ENCODE peak calls at places on chromosomes 4 and X, in five cellular contexts. One of them, this sample, is unnamed.

GRCh38 chr4:78129383-78130108 is 72.4 kb downstream of the FRAS1 start:
- DNase-seq in H1: no peak
- DNase-seq in HCT116: no peak
- DNase-seq in HepG2: no peak
- DNase-seq in K562: no peak
- DNase-seq in this sample: no peak

GRCh38 chr4:66108898-66109297 is 438.6 kb upstream of the EPHA5 start:
- DNase-seq in H1: no peak
- DNase-seq in HCT116: no peak
- DNase-seq in HepG2: no peak
- DNase-seq in K562: no peak
- DNase-seq in this sample: no peak

GRCh38 chr4:112492321-112492720 is 23.7 kb downstream of the NEUROG2 start:
- DNase-seq in H1: no peak
- DNase-seq in HCT116: no peak
- DNase-seq in HepG2: no peak
- DNase-seq in K562: no peak
- DNase-seq in this sample: no peak

GRCh38 chr4:31807036-31807435 is 1086.9 kb downstream of the PCDH7 start:
- DNase-seq in H1: no peak
- DNase-seq in HCT116: no peak
- DNase-seq in HepG2: no peak
- DNase-seq in K562: no peak
- DNase-seq in this sample: no peak

GRCh38 chrX:15815779-15816452 is 25.6 kb downstream of the ZRSR2 start:
- DNase-seq in H1: no peak
- DNase-seq in HCT116: peak; percentile 3
- DNase-seq in HepG2: peak; percentile 5
- DNase-seq in K562: peak; percentile 16
- DNase-seq in this sample: peak; percentile 8

GRCh38 chrX:133232331-133232730 is 14.2 kb upstream of the TFDP3 start:
- DNase-seq in H1: no peak
- DNase-seq in HCT116: no peak
- DNase-seq in HepG2: no peak
- DNase-seq in K562: no peak
- DNase-seq in this sample: no peak

GRCh38 chr4:182354867-182355266 is 111.7 kb downstream of the TENM3 start:
- DNase-seq in H1: no peak
- DNase-seq in HCT116: no peak
- DNase-seq in HepG2: no peak
- DNase-seq in K562: no peak
- DNase-seq in this sample: no peak

GRCh38 chrX:46588263-46588662 is 14.7 kb downstream of the CHST7 start:
- DNase-seq in H1: peak; percentile 47
- DNase-seq in HCT116: no peak
- DNase-seq in HepG2: no peak
- DNase-seq in K562: no peak
- DNase-seq in this sample: no peak

GRCh38 chrX:37350034-37350365 is 836 bp downstream of the PRRG1 start:
- DNase-seq in H1: no peak
- DNase-seq in HCT116: no peak
- DNase-seq in HepG2: peak; percentile 13
- DNase-seq in K562: no peak
- DNase-seq in this sample: no peak

GRCh38 chr4:7513731-7514130 is 79.0 kb upstream of the PSAPL1 start:
- DNase-seq in H1: no peak
- DNase-seq in HCT116: no peak
- DNase-seq in HepG2: no peak
- DNase-seq in K562: no peak
- DNase-seq in this sample: no peak

GRCh38 chr4:10075953-10076391 is 40.6 kb downstream of the WDR1 start:
- DNase-seq in H1: no peak
- DNase-seq in HCT116: no peak
- DNase-seq in HepG2: no peak
- DNase-seq in K562: no peak
- DNase-seq in this sample: no peak

GRCh38 chr4:105343523-105343931 is 130.3 kb downstream of the PPA2 start:
- DNase-seq in H1: no peak
- DNase-seq in HCT116: no peak
- DNase-seq in HepG2: no peak
- DNase-seq in K562: no peak
- DNase-seq in this sample: no peak

DNA sequence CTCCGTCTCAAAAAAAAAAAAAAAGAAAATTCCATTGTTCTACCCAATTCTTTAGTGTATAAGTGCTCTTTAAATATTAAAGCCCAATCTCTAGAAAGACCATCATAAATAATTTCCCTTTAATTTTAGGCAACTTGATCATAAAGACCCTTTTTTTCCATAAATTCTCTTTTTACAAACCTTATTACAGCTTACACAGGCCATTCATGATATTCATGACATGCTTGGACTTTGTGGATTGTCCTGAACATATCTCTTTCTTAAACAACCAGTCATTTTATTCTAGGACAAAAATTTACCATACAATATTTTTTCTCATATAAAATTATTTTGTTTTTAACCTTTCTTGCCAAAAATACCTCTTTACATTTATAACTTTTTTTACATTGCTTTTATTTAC is 30.5 kb downstream of the TLR8 start:
- DNase-seq in H1: no peak
- DNase-seq in HCT116: no peak
- DNase-seq in HepG2: no peak
- DNase-seq in K562: no peak
- DNase-seq in this sample: no peak
- TF ChIP-seq SP1 in H1: no peak
- TF ChIP-seq SP1 in HCT116: no peak
- TF ChIP-seq SP1 in HepG2: no peak
- TF ChIP-seq SP1 in K562: no peak
- TF ChIP-seq SP1 in this sample: no peak

DNA sequence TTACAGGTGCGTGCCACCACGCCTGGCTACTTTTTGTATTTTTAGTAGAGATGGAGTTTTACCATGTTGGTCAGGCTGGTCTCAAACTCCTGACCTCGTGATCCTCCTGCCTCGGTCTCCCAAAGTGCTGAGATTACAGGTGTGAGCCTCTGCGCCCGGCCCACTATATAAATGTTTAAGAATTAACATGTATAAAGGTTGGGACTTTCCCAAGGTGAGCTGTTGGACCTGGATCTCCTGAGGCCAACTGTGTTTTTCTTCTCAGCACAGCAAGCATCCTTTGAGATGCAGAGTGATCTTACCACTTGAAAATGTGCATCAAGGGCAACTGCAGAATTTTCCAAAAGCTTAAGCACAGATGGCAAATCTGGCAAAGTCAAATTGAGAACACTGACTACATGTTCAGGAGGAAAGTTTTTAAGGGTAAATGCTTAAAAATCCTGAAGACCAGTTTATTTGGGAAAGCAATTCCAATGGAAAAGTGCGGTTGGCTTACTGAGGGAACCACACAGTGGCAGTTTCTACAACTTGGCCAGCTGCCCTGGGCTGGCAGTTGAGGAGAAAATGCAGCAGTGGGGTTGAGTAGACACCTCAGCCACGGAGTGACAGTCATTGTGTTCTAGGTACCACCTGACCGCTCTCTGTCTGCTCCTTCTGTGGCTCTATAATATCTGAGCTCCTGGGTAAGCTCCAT is 168.9 kb downstream of the CBR4 start:
- DNase-seq in H1: no peak
- DNase-seq in HCT116: no peak
- DNase-seq in HepG2: no peak
- DNase-seq in K562: no peak
- DNase-seq in this sample: no peak
- H3K4me3 ChIP-seq in H1: peak overlapping the region; percentile 42
- H3K4me3 ChIP-seq in HCT116: no peak overlapping the region
- H3K4me3 ChIP-seq in HepG2: no peak overlapping the region
- H3K4me3 ChIP-seq in K562: no peak overlapping the region
- H3K4me3 ChIP-seq in this sample: no peak overlapping the region

DNA sequence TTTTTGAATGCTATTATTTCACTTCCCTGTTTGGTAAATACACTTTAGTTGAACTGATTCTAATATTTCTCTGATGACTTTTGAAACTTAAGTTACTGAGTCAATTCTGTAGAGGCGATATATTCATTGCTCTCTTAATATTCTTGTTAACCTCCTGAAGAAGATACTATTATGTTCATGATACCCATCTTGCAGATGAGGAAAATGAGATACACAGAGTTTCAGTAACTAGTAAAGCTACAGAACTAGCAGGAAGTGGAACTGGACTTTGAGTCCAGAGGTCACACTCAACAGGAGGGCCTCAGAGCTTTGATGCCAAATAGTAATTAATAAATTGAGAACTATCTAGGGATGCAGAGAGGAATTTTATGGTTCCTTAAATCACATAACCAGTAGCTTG is 70.0 kb downstream of the PCDH7 start:
- DNase-seq in H1: no peak
- DNase-seq in HCT116: no peak
- DNase-seq in HepG2: no peak
- DNase-seq in K562: no peak
- DNase-seq in this sample: no peak
- TF ChIP-seq SP1 in H1: no peak
- TF ChIP-seq SP1 in HCT116: peak; percentile 32
- TF ChIP-seq SP1 in HepG2: no peak
- TF ChIP-seq SP1 in K562: no peak
- TF ChIP-seq SP1 in this sample: no peak

DNA sequence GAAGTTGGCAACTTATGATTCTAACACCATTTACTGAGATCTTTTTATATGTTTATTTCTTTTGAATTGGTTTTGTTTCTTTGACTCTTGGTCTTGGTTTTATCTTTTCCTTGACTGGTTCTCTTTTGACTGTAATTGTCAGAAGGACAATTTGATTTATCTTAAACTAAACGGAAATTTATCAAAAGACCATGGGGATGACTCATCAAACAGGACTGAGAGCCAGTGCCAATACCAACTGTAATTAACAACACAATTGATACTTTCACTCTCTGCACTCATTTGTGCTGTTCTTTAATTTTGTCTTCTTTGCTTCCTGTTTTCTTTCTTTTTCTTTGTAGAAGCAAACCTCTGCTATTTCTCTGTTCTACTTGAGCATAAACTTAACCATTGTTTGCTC is 776.8 kb downstream of the CCSER1 start:
- DNase-seq in H1: no peak
- DNase-seq in HCT116: no peak
- DNase-seq in HepG2: no peak
- DNase-seq in K562: no peak
- DNase-seq in this sample: no peak
- H3K4me3 ChIP-seq in H1: no peak overlapping the region
- H3K4me3 ChIP-seq in HCT116: no peak overlapping the region
- H3K4me3 ChIP-seq in HepG2: no peak overlapping the region
- H3K4me3 ChIP-seq in K562: no peak overlapping the region
- H3K4me3 ChIP-seq in this sample: no peak overlapping the region

DNA sequence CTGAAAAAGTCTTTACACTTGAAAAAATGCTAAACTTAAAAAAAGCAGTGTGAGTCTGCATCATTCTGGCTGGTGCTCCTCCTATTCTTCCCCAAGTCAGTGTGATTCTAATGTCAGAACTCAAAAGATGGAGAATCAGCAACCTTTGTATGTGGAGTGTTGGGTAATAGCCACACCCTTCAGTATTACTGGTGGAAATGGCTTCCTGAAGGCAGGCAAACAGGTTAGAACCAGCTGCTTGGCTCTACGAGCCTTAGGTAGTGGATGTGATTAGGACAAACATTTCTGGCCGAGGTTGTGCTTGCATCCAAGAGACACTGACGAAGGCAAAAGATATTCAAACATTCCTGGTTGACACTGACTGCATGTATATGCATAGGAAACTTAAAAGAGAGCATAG is 353.5 kb upstream of the TACR3 start:
- DNase-seq in H1: no peak
- DNase-seq in HCT116: no peak
- DNase-seq in HepG2: no peak
- DNase-seq in K562: no peak
- DNase-seq in this sample: no peak
- TF ChIP-seq SP1 in H1: no peak
- TF ChIP-seq SP1 in HCT116: no peak
- TF ChIP-seq SP1 in HepG2: no peak
- TF ChIP-seq SP1 in K562: no peak
- TF ChIP-seq SP1 in this sample: no peak

GRCh38 chr4:140092094-140092820 is 61.7 kb downstream of the MAML3 start:
- DNase-seq in H1: peak; percentile 72
- DNase-seq in HCT116: no peak
- DNase-seq in HepG2: no peak
- DNase-seq in K562: no peak
- DNase-seq in this sample: no peak
- H3K4me3 ChIP-seq in H1: peak overlapping the region; percentile 43
- H3K4me3 ChIP-seq in HCT116: peak overlapping the region; percentile 40
- H3K4me3 ChIP-seq in HepG2: no peak overlapping the region
- H3K4me3 ChIP-seq in K562: no peak overlapping the region
- H3K4me3 ChIP-seq in this sample: no peak overlapping the region

This sample was measured in GM12878.